ENCODE peak calls at places on chromosomes 16 and 17, in six cellular contexts. One of them, this sample, is unnamed.

GRCh38 chr17:43645765-43646481 is 15.8 kb downstream of the MEOX1 start:
- DNase-seq in occipital lobe: no peak
- DNase-seq in DMS79: no peak
- DNase-seq in caudate nucleus: no peak
- DNase-seq in GM03348: peak
- DNase-seq in NCI-H460: no peak
- DNase-seq in this sample: peak

GRCh38 chr17:78736526-78737079 is 45.5 kb downstream of the CYTH1 start:
- DNase-seq in occipital lobe: no peak
- DNase-seq in DMS79: peak
- DNase-seq in caudate nucleus: peak
- DNase-seq in GM03348: no peak
- DNase-seq in NCI-H460: peak
- DNase-seq in this sample: no peak

GRCh38 chr17:78123258-78123929 is 5.2 kb downstream of the TMC6 start:
- DNase-seq in occipital lobe: no peak
- DNase-seq in DMS79: no peak
- DNase-seq in caudate nucleus: no peak
- DNase-seq in GM03348: no peak
- DNase-seq in NCI-H460: no peak
- DNase-seq in this sample: no peak

GRCh38 chr17:5872831-5873230 is 197.3 kb upstream of the WSCD1 start:
- DNase-seq in occipital lobe: no peak
- DNase-seq in DMS79: no peak
- DNase-seq in caudate nucleus: no peak
- DNase-seq in GM03348: no peak
- DNase-seq in NCI-H460: no peak
- DNase-seq in this sample: no peak

GRCh38 chr17:19833914-19834313 is 33.8 kb downstream of the ULK2 start:
- DNase-seq in occipital lobe: no peak
- DNase-seq in DMS79: no peak
- DNase-seq in caudate nucleus: no peak
- DNase-seq in GM03348: no peak
- DNase-seq in NCI-H460: no peak
- DNase-seq in this sample: no peak

GRCh38 chr17:42387663-42388380 is 420 bp downstream of the STAT3 start:
- DNase-seq in occipital lobe: no peak
- DNase-seq in DMS79: peak
- DNase-seq in caudate nucleus: peak
- DNase-seq in GM03348: peak
- DNase-seq in NCI-H460: no peak
- DNase-seq in this sample: no peak

GRCh38 chr17:50079334-50080095 is 15.6 kb upstream of the PDK2 start:
- DNase-seq in occipital lobe: no peak
- DNase-seq in DMS79: no peak
- DNase-seq in caudate nucleus: no peak
- DNase-seq in GM03348: no peak
- DNase-seq in NCI-H460: no peak
- DNase-seq in this sample: no peak

GRCh38 chr16:814974-815373 is 14.4 kb upstream of the GNG13 start:
- DNase-seq in occipital lobe: no peak
- DNase-seq in DMS79: no peak
- DNase-seq in caudate nucleus: no peak
- DNase-seq in GM03348: peak
- DNase-seq in NCI-H460: no peak
- DNase-seq in this sample: no peak

GRCh38 chr16:78815713-78816112 is 716.3 kb downstream of the WWOX start:
- DNase-seq in occipital lobe: no peak
- DNase-seq in DMS79: no peak
- DNase-seq in caudate nucleus: no peak
- DNase-seq in GM03348: no peak
- DNase-seq in NCI-H460: no peak
- DNase-seq in this sample: no peak

GRCh38 chr16:14015017-14015416 is 56.1 kb upstream of the MRTFB start:
- DNase-seq in occipital lobe: no peak
- DNase-seq in DMS79: no peak
- DNase-seq in caudate nucleus: no peak
- DNase-seq in GM03348: no peak
- DNase-seq in NCI-H460: no peak
- DNase-seq in this sample: peak

GRCh38 chr17:78600181-78600651 is 23.0 kb upstream of the DNAH17 start:
- DNase-seq in occipital lobe: no peak
- DNase-seq in DMS79: no peak
- DNase-seq in caudate nucleus: peak
- DNase-seq in GM03348: peak
- DNase-seq in NCI-H460: no peak
- DNase-seq in this sample: no peak

GRCh38 chr16:57653936-57654335 is 14.2 kb upstream of the ADGRG3 start:
- DNase-seq in occipital lobe: no peak
- DNase-seq in DMS79: no peak
- DNase-seq in caudate nucleus: no peak
- DNase-seq in GM03348: no peak
- DNase-seq in NCI-H460: no peak
- DNase-seq in this sample: no peak

GRCh38 chr17:7294614-7295153 is at the start of gene YBX2:
- DNase-seq in occipital lobe: no peak
- DNase-seq in DMS79: peak
- DNase-seq in caudate nucleus: no peak
- DNase-seq in GM03348: peak
- DNase-seq in NCI-H460: no peak
- DNase-seq in this sample: no peak

GRCh38 chr16:27434141-27435051 is 32.4 kb downstream of the IL21R start:
- DNase-seq in occipital lobe: no peak
- DNase-seq in DMS79: no peak
- DNase-seq in caudate nucleus: no peak
- DNase-seq in GM03348: no peak
- DNase-seq in NCI-H460: no peak
- DNase-seq in this sample: no peak

This sample was measured in fibroblast of gingiva.